ENCODE peak calls at places on chromosomes 11 and 22, in ten cellular contexts. F is psoas muscle; L is effector memory CD4-positive, alpha-beta T cell; Z is spleen; S is MM.1S; W is aorta; D is cardiac muscle cell; E is adrenal gland; H is upper lobe of right lung; V is right lobe of liver. T is an unnamed sample.

GRCh38 chr11:69308936-69309799 is 15.2 kb downstream of the MYEOV start:
- DNase-seq in F (no peak), L (no peak), Z (no peak), S (no peak), W (no peak), D (no peak), E (no peak), H (peak; percentile 47), V (no peak), T (no peak)

GRCh38 chr11:102476069-102476468 is 23.5 kb upstream of the TMEM123 start:
- DNase-seq in F (no peak), L (no peak), Z (no peak), S (peak; percentile 18), W (no peak), D (no peak), E (no peak), H (no peak), V (no peak), T (no peak)

GRCh38 chr11:44090539-44090938 is 4.9 kb upstream of the EXT2 start:
- DNase-seq in F (no peak), L (no peak), Z (no peak), S (no peak), W (no peak), D (no peak), E (no peak), H (no peak), V (no peak), T (no peak)

GRCh38 chr11:63404536-63404935 is 35.0 kb downstream of the SLC22A9 start:
- DNase-seq in F (no peak), L (no peak), Z (no peak), S (no peak), W (no peak), D (no peak), E (no peak), H (no peak), V (peak; percentile 75), T (no peak)

GRCh38 chr22:37428649-37429586 is 1.6 kb upstream of the ELFN2 start:
- DNase-seq in F (no peak), L (peak; percentile 27), Z (no peak), S (peak; percentile 33), W (no peak), D (peak; percentile 84), E (no peak), H (no peak), V (no peak), T (peak; percentile 51)

GRCh38 chr11:115924744-115925567 is 420.7 kb upstream of the CADM1 start:
- DNase-seq in F (no peak), L (no peak), Z (no peak), S (peak; percentile 96), W (no peak), D (no peak), E (no peak), H (no peak), V (no peak), T (no peak)

GRCh38 chr22:50626856-50627451 is 998 bp downstream of the ARSA start:
- DNase-seq in F (peak; percentile 66), L (no peak), Z (peak; percentile 89), S (no peak), W (peak; percentile 77), D (no peak), E (no peak), H (peak; percentile 68), V (no peak), T (no peak)

GRCh38 chr11:60377737-60378136 is 595 bp upstream of the MS4A7 start:
- DNase-seq in F (peak; percentile 54), L (no peak), Z (peak; percentile 78), S (no peak), W (no peak), D (no peak), E (peak; percentile 79), H (peak; percentile 75), V (no peak), T (no peak)

GRCh38 chr11:16860632-16861031 is 122.2 kb downstream of the C11orf58 start:
- DNase-seq in F (no peak), L (no peak), Z (no peak), S (no peak), W (no peak), D (peak; percentile 37), E (no peak), H (no peak), V (no peak), T (no peak)

GRCh38 chr11:10719616-10720015 is 26.1 kb upstream of the IRAG1 start:
- DNase-seq in F (no peak), L (no peak), Z (no peak), S (no peak), W (no peak), D (no peak), E (no peak), H (no peak), V (no peak), T (no peak)

GRCh38 chr22:21837184-21837979 is 30.1 kb downstream of the MAPK1 start:
- DNase-seq in F (no peak), L (no peak), Z (no peak), S (no peak), W (no peak), D (peak; percentile 62), E (no peak), H (no peak), V (no peak), T (no peak)

GRCh38 chr22:41092847-41093371 is 517 bp downstream of the EP300 start:
- DNase-seq in F (peak; percentile 69), L (no peak), Z (peak; percentile 87), S (peak; percentile 50), W (peak; percentile 80), D (peak; percentile 57), E (peak; percentile 66), H (peak; percentile 74), V (no peak), T (no peak)

GRCh38 chr11:115439385-115439784 is 64.8 kb downstream of the CADM1 start:
- DNase-seq in F (no peak), L (no peak), Z (no peak), S (no peak), W (no peak), D (no peak), E (no peak), H (no peak), V (no peak), T (no peak)

GRCh38 chr11:70871881-70872280 is 380.5 kb downstream of the SHANK2 start:
- DNase-seq in F (peak; percentile 23), L (no peak), Z (no peak), S (no peak), W (no peak), D (no peak), E (peak; percentile 85), H (no peak), V (no peak), T (no peak)

GRCh38 chr22:21022955-21023614 is 8.1 kb downstream of the P2RX6 start:
- DNase-seq in F (no peak), L (no peak), Z (peak; percentile 68), S (no peak), W (no peak), D (no peak), E (no peak), H (no peak), V (no peak), T (no peak)

GRCh38 chr11:67583319-67584204 is at the start of gene GSTP1:
- DNase-seq in F (peak; percentile 97), L (peak; percentile 57), Z (peak; percentile 95), S (peak; percentile 91), W (peak; percentile 98), D (peak; percentile 98), E (peak; percentile 93), H (peak; percentile 96), V (peak; percentile 84), T (peak; percentile 94)

GRCh38 chr22:23137905-23138520 is 3.8 kb downstream of the RSPH14 start:
- DNase-seq in F (no peak), L (peak; percentile 40), Z (no peak), S (peak; percentile 94), W (no peak), D (no peak), E (no peak), H (no peak), V (peak; percentile 38), T (no peak)

GRCh38 chr11:32641361-32641760 is 57.7 kb downstream of the EIF3M start:
- DNase-seq in F (no peak), L (no peak), Z (no peak), S (no peak), W (no peak), D (no peak), E (no peak), H (no peak), V (no peak), T (no peak)
- H3K9me3 ChIP-seq in F (no peaks in the 10 kb centered on the region), L (no peaks in the 10 kb centered on the region), Z (no peaks in the 10 kb centered on the region), S (no peaks in the 10 kb centered on the region), W (no peaks in the 10 kb centered on the region), D (no peaks in the 10 kb centered on the region), E (no peaks in the 10 kb centered on the region), H (no peaks in the 10 kb centered on the region), V (no peaks in the 10 kb centered on the region), T (no peaks in the 10 kb centered on the region)

DNA sequence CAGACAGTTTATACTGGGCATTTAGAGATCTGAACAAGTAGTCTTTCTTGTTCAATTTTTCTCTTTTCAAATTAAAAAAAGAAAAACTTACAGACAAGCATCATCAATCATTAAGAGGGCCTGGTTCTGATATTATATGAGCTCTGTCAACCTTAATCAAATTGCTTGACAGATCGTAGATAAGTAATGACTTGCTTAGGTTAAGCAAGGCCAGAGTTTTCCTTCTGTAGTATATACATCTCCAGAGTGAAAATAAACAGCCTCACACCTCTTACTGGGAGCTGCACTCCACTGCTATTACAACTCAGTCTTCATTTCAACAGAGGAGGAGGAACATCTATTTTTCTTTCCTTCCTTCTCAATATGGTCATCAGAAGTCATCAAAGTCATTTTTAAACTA is 13.5 kb downstream of the CDON start:
- DNase-seq in F (no peak), L (no peak), Z (no peak), S (no peak), W (no peak), D (no peak), E (no peak), H (no peak), V (no peak), T (no peak)
- H3K4me3 ChIP-seq in F (no peak overlapping the region), L (no peak overlapping the region), Z (no peak overlapping the region), S (no peak overlapping the region), W (no peak overlapping the region), D (no peak overlapping the region), E (no peak overlapping the region), H (no peak overlapping the region), V (no peak overlapping the region), T (no peak overlapping the region)

DNA sequence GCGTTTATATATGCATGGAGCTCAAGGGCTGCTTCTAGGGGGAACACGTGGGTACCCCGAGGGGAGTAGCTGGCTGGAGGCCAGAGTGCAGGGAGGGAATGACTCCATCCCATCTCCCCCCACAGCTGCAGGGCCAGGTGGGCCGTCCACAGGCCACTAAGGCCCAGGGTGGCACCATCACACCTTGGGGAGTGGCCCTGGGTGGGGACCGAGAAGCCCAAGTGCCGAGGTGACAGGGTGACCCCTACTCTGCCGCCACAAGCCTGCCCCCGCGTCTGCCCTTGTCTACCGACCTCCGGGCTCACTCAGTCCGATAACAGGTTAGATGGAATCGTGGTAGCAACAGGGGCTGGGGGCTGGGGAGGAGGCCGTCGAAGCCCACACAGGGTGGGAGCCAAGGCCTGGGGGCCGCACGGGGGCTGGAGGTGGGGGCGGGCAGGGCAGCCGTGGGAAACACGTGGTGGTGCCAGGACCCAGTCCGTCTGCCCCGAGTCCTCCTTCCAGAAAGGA is 125.7 kb downstream of the KCNQ1OT1 start:
- DNase-seq in F (peak; percentile 22), L (no peak), Z (peak; percentile 46), S (no peak), W (peak; percentile 64), D (no peak), E (peak; percentile 43), H (peak; percentile 58), V (peak; percentile 46), T (no peak)
- H3K27me3 ChIP-seq in F (no peaks in the 10 kb centered on the region), L (no peaks in the 10 kb centered on the region), Z (no peaks in the 10 kb centered on the region), S (no peaks in the 10 kb centered on the region), W (no peaks in the 10 kb centered on the region), D (no peaks in the 10 kb centered on the region), E (no peaks in the 10 kb centered on the region), H (no peaks in the 10 kb centered on the region), V (no peaks in the 10 kb centered on the region), T (no peaks in the 10 kb centered on the region)

GRCh38 chr11:1092145-1092670 is 17.5 kb downstream of the MUC2 start:
- DNase-seq in F (peak; percentile 41), L (no peak), Z (peak; percentile 36), S (no peak), W (no peak), D (no peak), E (no peak), H (no peak), V (no peak), T (no peak)
- H3K9me3 ChIP-seq in F (no peaks in the 10 kb centered on the region), L (no peaks in the 10 kb centered on the region), Z (no peaks in the 10 kb centered on the region), S (no peaks in the 10 kb centered on the region), W (no peaks in the 10 kb centered on the region), D (no peaks in the 10 kb centered on the region), E (no peaks in the 10 kb centered on the region), H (no peaks in the 10 kb centered on the region), V (no peaks in the 10 kb centered on the region), T (no peaks in the 10 kb centered on the region)

T was measured in HAP-1.